ENCODE peak calls at places on chromosomes 12 and 14, in six cellular contexts. N is HFF-Myc, I is dorsolateral prefrontal cortex, F is pancreas, U is lung, D is AG09309. P is an unnamed sample.

GRCh38 chr14:104440297-104440956 is 139.1 kb upstream of the C14orf180 start:
- DNase-seq in N (no peak), I (no peak), F (no peak), U (peak), D (no peak), P (no peak)

GRCh38 chr12:55931780-55932545 is 1.0 kb downstream of the DGKA start:
- DNase-seq in N (no peak), I (no peak), F (peak), U (no peak), D (no peak), P (no peak)

GRCh38 chr12:3564861-3565260 is 73.9 kb downstream of the PRMT8 start:
- DNase-seq in N (no peak), I (no peak), F (no peak), U (no peak), D (no peak), P (no peak)

GRCh38 chr14:75981426-75981825 is 369 bp downstream of the TGFB3 start:
- DNase-seq in N (no peak), I (peak), F (peak), U (no peak), D (no peak), P (no peak)

GRCh38 chr12:108335349-108336119 is 3.6 kb downstream of the CMKLR1 start:
- DNase-seq in N (no peak), I (no peak), F (no peak), U (no peak), D (no peak), P (no peak)

GRCh38 chr12:100151769-100152168 is 9.1 kb upstream of the BLTP3B start:
- DNase-seq in N (no peak), I (no peak), F (no peak), U (no peak), D (no peak), P (no peak)

GRCh38 chr14:89339158-89339557 is 77.9 kb downstream of the FOXN3 start:
- DNase-seq in N (no peak), I (no peak), F (no peak), U (no peak), D (no peak), P (no peak)

GRCh38 chr14:31360919-31361662 is 59.3 kb downstream of the HEATR5A start:
- DNase-seq in N (no peak), I (no peak), F (no peak), U (no peak), D (no peak), P (no peak)

GRCh38 chr14:93333631-93334095 is 827 bp upstream of the BTBD7 start:
- DNase-seq in N (no peak), I (no peak), F (no peak), U (no peak), D (no peak), P (no peak)

GRCh38 chr12:47773062-47773857 is at the start of gene SLC48A1:
- DNase-seq in N (no peak), I (no peak), F (peak), U (peak), D (no peak), P (no peak)

GRCh38 chr12:76277480-76277879 is 70.7 kb downstream of the BBS10 start:
- DNase-seq in N (peak), I (no peak), F (no peak), U (no peak), D (peak), P (peak)

GRCh38 chr12:121060149-121061001 is 21.3 kb upstream of the OASL start:
- DNase-seq in N (peak), I (no peak), F (peak), U (no peak), D (no peak), P (no peak)

GRCh38 chr12:113310489-113310888 is 24.4 kb downstream of the SLC8B1 start:
- DNase-seq in N (no peak), I (no peak), F (no peak), U (no peak), D (no peak), P (no peak)

GRCh38 chr12:75721231-75721641 is 209.8 kb upstream of the KRR1 start:
- DNase-seq in N (no peak), I (no peak), F (no peak), U (no peak), D (no peak), P (no peak)

GRCh38 chr12:6960291-6961277 is 9.4 kb downstream of the PTPN6 start:
- DNase-seq in N (no peak), I (no peak), F (no peak), U (no peak), D (no peak), P (no peak)

GRCh38 chr14:105019861-105020814 is 745 bp downstream of the CDCA4 start:
- DNase-seq in N (no peak), I (no peak), F (peak), U (no peak), D (no peak), P (no peak)

GRCh38 chr12:105555556-105555973 is 225.1 kb downstream of the C12orf75 start:
- DNase-seq in N (no peak), I (no peak), F (peak), U (no peak), D (no peak), P (no peak)

GRCh38 chr14:70692210-70692609 is 50.5 kb downstream of the TTC9 start:
- DNase-seq in N (no peak), I (peak), F (no peak), U (no peak), D (no peak), P (no peak)

GRCh38 chr14:73995977-73996378 is 23.1 kb downstream of the ENTPD5 start:
- DNase-seq in N (no peak), I (no peak), F (no peak), U (no peak), D (no peak), P (no peak)

GRCh38 chr12:2751686-2752085 is 43.1 kb upstream of the FKBP4 start:
- DNase-seq in N (no peak), I (no peak), F (no peak), U (no peak), D (no peak), P (no peak)

GRCh38 chr14:59897757-59898383 is 22.1 kb upstream of the LRRC9 start:
- DNase-seq in N (no peak), I (peak), F (peak), U (no peak), D (no peak), P (no peak)

GRCh38 chr14:79404874-79405273 is 806.4 kb downstream of the DIO2 start:
- DNase-seq in N (no peak), I (no peak), F (no peak), U (no peak), D (no peak), P (no peak)

GRCh38 chr14:61950340-61950739 is 188.1 kb downstream of the SNAPC1 start:
- DNase-seq in N (no peak), I (peak), F (no peak), U (no peak), D (no peak), P (no peak)

GRCh38 chr14:93936245-93936644 is 9.1 kb downstream of the FAM181A start:
- DNase-seq in N (no peak), I (no peak), F (no peak), U (no peak), D (no peak), P (no peak)

GRCh38 chr12:113241191-113242017 is 20.1 kb downstream of the TPCN1 start:
- DNase-seq in N (peak), I (peak), F (peak), U (no peak), D (peak), P (peak)

GRCh38 chr14:70177092-70177491 is 11.7 kb downstream of the SLC8A3 start:
- DNase-seq in N (no peak), I (no peak), F (no peak), U (no peak), D (no peak), P (no peak)

GRCh38 chr14:64364907-64365306 is 23.2 kb upstream of the MTHFD1 start:
- DNase-seq in N (no peak), I (no peak), F (no peak), U (no peak), D (no peak), P (no peak)

GRCh38 chr14:21768116-21768874 is 94.7 kb upstream of the OR4E1 start:
- DNase-seq in N (no peak), I (no peak), F (no peak), U (no peak), D (no peak), P (no peak)

GRCh38 chr14:35046751-35047536 is 872 bp downstream of the FAM177A1 start:
- DNase-seq in N (no peak), I (no peak), F (peak), U (peak), D (no peak), P (no peak)

GRCh38 chr14:74875941-74876913 is at the start of gene PROX2:
- DNase-seq in N (no peak), I (no peak), F (no peak), U (no peak), D (no peak), P (no peak)

GRCh38 chr12:96422192-96422591 is 22.0 kb upstream of the CDK17 start:
- DNase-seq in N (peak), I (no peak), F (no peak), U (no peak), D (no peak), P (no peak)

GRCh38 chr12:102876883-102877282 is 40.2 kb downstream of the PAH start:
- DNase-seq in N (no peak), I (no peak), F (no peak), U (no peak), D (no peak), P (no peak)
- TF ChIP-seq CTCF in N (peak), I (no peak), F (no peak), U (no peak), D (no peak), P (no peak)

GRCh38 chr12:11794311-11794710 is 144.8 kb downstream of the ETV6 start:
- DNase-seq in N (no peak), I (peak), F (no peak), U (no peak), D (no peak), P (no peak)
- H3K4me3 ChIP-seq in N (no peak), I (peak), F (no peak), U (no peak), D (no peak), P (no peak)

GRCh38 chr12:81400024-81400423 is 322.1 kb downstream of the ACSS3 start:
- DNase-seq in N (no peak), I (no peak), F (no peak), U (no peak), D (no peak), P (no peak)
- TF ChIP-seq CTCF in N (no peak), I (no peak), F (no peak), U (no peak), D (no peak), P (no peak)

GRCh38 chr14:23068792-23069412 is 11.6 kb upstream of the CDH24 start:
- DNase-seq in N (peak), I (peak), F (peak), U (peak), D (peak), P (peak)
- H3K4me3 ChIP-seq in N (peak), I (peak), F (no peak), U (no peak), D (no peak), P (peak)

GRCh38 chr14:63362305-63362914 is 43.7 kb upstream of the GPHB5 start:
- DNase-seq in N (no peak), I (no peak), F (no peak), U (no peak), D (no peak), P (no peak)

GRCh38 chr14:63357841-63358240 is 39.1 kb upstream of the GPHB5 start:
- DNase-seq in N (no peak), I (no peak), F (no peak), U (no peak), D (no peak), P (no peak)

DNA sequence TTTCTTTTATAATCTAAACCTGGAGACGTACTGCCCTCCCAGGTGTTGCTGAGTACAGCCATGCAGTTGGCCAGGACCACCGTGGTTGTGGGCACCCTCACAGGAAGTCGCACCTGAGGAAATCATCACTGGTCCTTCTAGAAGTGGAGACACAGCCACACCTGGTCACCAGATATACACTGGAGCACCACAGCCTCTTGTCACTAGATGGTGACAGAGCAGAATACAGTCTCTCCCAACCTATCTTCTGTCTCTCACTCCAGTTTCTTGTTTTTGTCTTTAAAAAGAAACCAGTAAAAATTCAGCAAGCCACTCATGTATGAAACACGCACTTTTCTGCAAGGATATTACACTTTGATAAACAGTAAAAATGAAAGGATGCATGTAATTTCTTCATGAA is 43.1 kb upstream of the GPHB5 start:
- DNase-seq in N (no peak), I (no peak), F (no peak), U (no peak), D (no peak), P (no peak)
- TF ChIP-seq CTCF in N (no peak), I (no peak), F (no peak), U (no peak), D (no peak), P (no peak)

GRCh38 chr12:54416908-54417603 is 2.0 kb downstream of the ITGA5 start:
- DNase-seq in N (no peak), I (no peak), F (no peak), U (no peak), D (no peak), P (no peak)
- H3K4me3 ChIP-seq in N (peak), I (no peak), F (no peak), U (peak), D (peak), P (peak)